ENCODE peak calls at places on chromosomes 4 and X, in nine cellular contexts. One of them, this sample, is unnamed.

GRCh38 chrX:76148753-76149152 is 24.1 kb upstream of the PBDC1 start:
- DNase-seq in astrocyte of the spinal cord: peak; percentile 62
- DNase-seq in NB4: peak; percentile 72
- DNase-seq in prostate gland: peak; percentile 5
- DNase-seq in stomach: no peak
- DNase-seq in aorta: peak; percentile 52
- DNase-seq in CD4-positive, alpha-beta memory T cell: peak; percentile 69
- DNase-seq in MG63: peak; percentile 2
- DNase-seq in AG10803: peak; percentile 25
- DNase-seq in this sample: no peak

GRCh38 chr4:158259955-158260575 is 49.8 kb downstream of the TMEM144 start:
- DNase-seq in astrocyte of the spinal cord: peak; percentile 58
- DNase-seq in NB4: peak; percentile 33
- DNase-seq in prostate gland: no peak
- DNase-seq in stomach: no peak
- DNase-seq in aorta: no peak
- DNase-seq in CD4-positive, alpha-beta memory T cell: no peak
- DNase-seq in MG63: no peak
- DNase-seq in AG10803: peak; percentile 18
- DNase-seq in this sample: no peak

GRCh38 chr4:18691431-18692200 is 670.1 kb upstream of the LCORL start:
- DNase-seq in astrocyte of the spinal cord: no peak
- DNase-seq in NB4: no peak
- DNase-seq in prostate gland: no peak
- DNase-seq in stomach: no peak
- DNase-seq in aorta: no peak
- DNase-seq in CD4-positive, alpha-beta memory T cell: no peak
- DNase-seq in MG63: no peak
- DNase-seq in AG10803: no peak
- DNase-seq in this sample: no peak

GRCh38 chr4:48557478-48557877 is 67.4 kb downstream of the ZAR1 start:
- DNase-seq in astrocyte of the spinal cord: no peak
- DNase-seq in NB4: peak; percentile 25
- DNase-seq in prostate gland: no peak
- DNase-seq in stomach: no peak
- DNase-seq in aorta: no peak
- DNase-seq in CD4-positive, alpha-beta memory T cell: no peak
- DNase-seq in MG63: no peak
- DNase-seq in AG10803: no peak
- DNase-seq in this sample: no peak

GRCh38 chr4:13912966-13913365 is 285.4 kb upstream of the BOD1L1 start:
- DNase-seq in astrocyte of the spinal cord: no peak
- DNase-seq in NB4: no peak
- DNase-seq in prostate gland: no peak
- DNase-seq in stomach: no peak
- DNase-seq in aorta: no peak
- DNase-seq in CD4-positive, alpha-beta memory T cell: no peak
- DNase-seq in MG63: no peak
- DNase-seq in AG10803: peak; percentile 79
- DNase-seq in this sample: no peak

GRCh38 chrX:145002776-145003175 is 244.5 kb upstream of the SPANXN1 start:
- DNase-seq in astrocyte of the spinal cord: peak; percentile 46
- DNase-seq in NB4: no peak
- DNase-seq in prostate gland: no peak
- DNase-seq in stomach: no peak
- DNase-seq in aorta: no peak
- DNase-seq in CD4-positive, alpha-beta memory T cell: no peak
- DNase-seq in MG63: no peak
- DNase-seq in AG10803: peak; percentile 3
- DNase-seq in this sample: peak; percentile 25

GRCh38 chrX:150902434-150903109 is 4.1 kb upstream of the CD99L2 start:
- DNase-seq in astrocyte of the spinal cord: no peak
- DNase-seq in NB4: no peak
- DNase-seq in prostate gland: no peak
- DNase-seq in stomach: no peak
- DNase-seq in aorta: no peak
- DNase-seq in CD4-positive, alpha-beta memory T cell: no peak
- DNase-seq in MG63: no peak
- DNase-seq in AG10803: no peak
- DNase-seq in this sample: no peak

GRCh38 chr4:135123632-135124031 is 922.0 kb upstream of the PABPC4L start:
- DNase-seq in astrocyte of the spinal cord: no peak
- DNase-seq in NB4: no peak
- DNase-seq in prostate gland: no peak
- DNase-seq in stomach: no peak
- DNase-seq in aorta: no peak
- DNase-seq in CD4-positive, alpha-beta memory T cell: no peak
- DNase-seq in MG63: no peak
- DNase-seq in AG10803: no peak
- DNase-seq in this sample: no peak

GRCh38 chr4:5460106-5460801 is 248.1 kb downstream of the EVC2 start:
- DNase-seq in astrocyte of the spinal cord: peak; percentile 18
- DNase-seq in NB4: peak; percentile 53
- DNase-seq in prostate gland: no peak
- DNase-seq in stomach: no peak
- DNase-seq in aorta: no peak
- DNase-seq in CD4-positive, alpha-beta memory T cell: no peak
- DNase-seq in MG63: no peak
- DNase-seq in AG10803: peak; percentile 21
- DNase-seq in this sample: no peak

GRCh38 chr4:115675721-115676120 is 562.3 kb upstream of the NDST4 start:
- DNase-seq in astrocyte of the spinal cord: peak; percentile 64
- DNase-seq in NB4: no peak
- DNase-seq in prostate gland: no peak
- DNase-seq in stomach: no peak
- DNase-seq in aorta: no peak
- DNase-seq in CD4-positive, alpha-beta memory T cell: no peak
- DNase-seq in MG63: no peak
- DNase-seq in AG10803: no peak
- DNase-seq in this sample: peak; percentile 50

GRCh38 chr4:174318829-174319764 is 35.4 kb downstream of the CEP44 start:
- DNase-seq in astrocyte of the spinal cord: peak; percentile 60
- DNase-seq in NB4: peak; percentile 48
- DNase-seq in prostate gland: no peak
- DNase-seq in stomach: no peak
- DNase-seq in aorta: no peak
- DNase-seq in CD4-positive, alpha-beta memory T cell: peak; percentile 26
- DNase-seq in MG63: peak; percentile 6
- DNase-seq in AG10803: peak; percentile 33
- DNase-seq in this sample: peak; percentile 47

DNA sequence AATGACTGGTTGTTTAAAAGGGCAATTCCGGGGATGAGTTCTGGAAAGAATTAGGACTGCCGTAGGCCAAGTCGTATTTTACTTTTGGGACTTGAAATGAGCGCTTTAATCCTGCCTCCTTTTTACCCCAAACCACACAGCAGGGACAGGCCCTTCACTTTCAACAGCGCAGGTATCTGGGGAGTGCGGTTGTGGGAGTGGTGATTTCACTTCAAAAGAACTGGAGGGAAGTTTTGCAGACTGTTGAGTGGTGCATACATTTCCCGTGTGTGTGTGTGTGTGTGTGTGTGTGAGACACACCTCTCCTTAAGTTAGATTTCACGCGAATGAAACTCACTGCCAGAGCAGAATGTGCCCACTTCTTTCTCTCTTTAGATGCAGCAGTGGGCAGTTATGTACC is 2.8 kb downstream of the NHS start:
- DNase-seq in astrocyte of the spinal cord: peak; percentile 12
- DNase-seq in NB4: no peak
- DNase-seq in prostate gland: no peak
- DNase-seq in stomach: no peak
- DNase-seq in aorta: no peak
- DNase-seq in CD4-positive, alpha-beta memory T cell: no peak
- DNase-seq in MG63: no peak
- DNase-seq in AG10803: no peak
- DNase-seq in this sample: no peak
- H3K4me3 ChIP-seq in astrocyte of the spinal cord: peak overlapping the region; percentile 65
- H3K4me3 ChIP-seq in NB4: no peak overlapping the region
- H3K4me3 ChIP-seq in prostate gland: peak overlapping the region; percentile 38
- H3K4me3 ChIP-seq in stomach: peak overlapping the region; percentile 58
- H3K4me3 ChIP-seq in aorta: peak overlapping the region; percentile 56
- H3K4me3 ChIP-seq in CD4-positive, alpha-beta memory T cell: no peak overlapping the region
- H3K4me3 ChIP-seq in MG63: no peak overlapping the region
- H3K4me3 ChIP-seq in AG10803: peak overlapping the region; percentile 74
- H3K4me3 ChIP-seq in this sample: no peak overlapping the region

DNA sequence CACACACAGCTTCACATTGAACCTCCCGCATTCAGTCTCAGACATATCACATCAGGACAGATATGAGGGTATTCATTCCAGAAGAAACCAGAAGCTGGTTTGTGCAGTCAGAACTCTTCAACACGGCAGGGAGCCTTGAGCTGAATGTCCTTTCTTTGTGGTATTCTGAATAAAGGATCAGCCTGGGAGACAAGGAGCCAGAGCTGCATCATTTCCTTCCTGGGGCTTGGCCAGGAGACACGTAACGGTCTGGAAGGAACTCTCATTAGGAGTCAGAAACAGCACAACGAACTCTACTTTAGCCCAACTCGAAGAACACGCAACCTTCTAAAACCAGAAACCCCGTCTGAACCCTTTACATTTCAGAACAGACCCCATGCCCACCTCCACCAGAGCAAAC is 46.4 kb downstream of the KDR start:
- DNase-seq in astrocyte of the spinal cord: peak; percentile 97
- DNase-seq in NB4: no peak
- DNase-seq in prostate gland: peak; percentile 6
- DNase-seq in stomach: no peak
- DNase-seq in aorta: peak; percentile 59
- DNase-seq in CD4-positive, alpha-beta memory T cell: no peak
- DNase-seq in MG63: peak; percentile 86
- DNase-seq in AG10803: peak; percentile 81
- DNase-seq in this sample: peak; percentile 54
- H3K4me3 ChIP-seq in astrocyte of the spinal cord: no peak overlapping the region
- H3K4me3 ChIP-seq in NB4: no peak overlapping the region
- H3K4me3 ChIP-seq in prostate gland: no peak overlapping the region
- H3K4me3 ChIP-seq in stomach: no peak overlapping the region
- H3K4me3 ChIP-seq in aorta: no peak overlapping the region
- H3K4me3 ChIP-seq in CD4-positive, alpha-beta memory T cell: no peak overlapping the region
- H3K4me3 ChIP-seq in MG63: peak overlapping the region; percentile 26
- H3K4me3 ChIP-seq in AG10803: peak overlapping the region; percentile 44
- H3K4me3 ChIP-seq in this sample: no peak overlapping the region

DNA sequence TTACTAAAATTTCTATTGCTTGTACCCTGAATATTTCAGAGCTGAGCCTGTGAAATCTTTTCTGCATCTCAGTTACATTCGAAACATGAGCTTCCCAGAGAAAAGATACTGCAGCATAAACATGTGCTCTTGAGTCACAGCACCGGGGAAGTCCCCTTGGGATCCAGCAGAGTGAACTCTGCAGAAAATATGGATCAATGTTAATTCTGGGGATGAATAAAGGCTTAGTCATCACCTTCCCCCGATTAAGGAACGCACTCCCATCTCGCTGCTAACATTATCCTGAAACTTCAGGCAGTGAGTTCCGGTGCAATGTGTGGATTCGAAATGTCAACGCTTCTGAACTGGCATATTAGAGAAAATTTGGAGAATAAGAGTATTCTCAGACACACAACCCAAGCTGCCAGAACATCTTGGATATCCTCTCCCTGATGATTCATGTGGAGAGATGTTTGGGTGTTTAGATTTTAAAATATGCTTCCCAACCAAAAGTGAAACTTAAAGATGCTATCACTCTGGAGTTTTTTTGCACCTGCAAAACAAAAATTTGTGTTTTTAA is 90.8 kb downstream of the IRF2 start:
- DNase-seq in astrocyte of the spinal cord: peak; percentile 92
- DNase-seq in NB4: no peak
- DNase-seq in prostate gland: peak; percentile 42
- DNase-seq in stomach: peak; percentile 45
- DNase-seq in aorta: peak; percentile 74
- DNase-seq in CD4-positive, alpha-beta memory T cell: no peak
- DNase-seq in MG63: peak; percentile 78
- DNase-seq in AG10803: peak; percentile 95
- DNase-seq in this sample: peak; percentile 93
- H3K4me3 ChIP-seq in astrocyte of the spinal cord: peak overlapping the region; percentile 35
- H3K4me3 ChIP-seq in NB4: peak overlapping the region; percentile 30
- H3K4me3 ChIP-seq in prostate gland: no peak overlapping the region
- H3K4me3 ChIP-seq in stomach: peak overlapping the region; percentile 20
- H3K4me3 ChIP-seq in aorta: peak overlapping the region; percentile 54
- H3K4me3 ChIP-seq in CD4-positive, alpha-beta memory T cell: peak overlapping the region; percentile 31
- H3K4me3 ChIP-seq in MG63: peak overlapping the region; percentile 35
- H3K4me3 ChIP-seq in AG10803: peak overlapping the region; percentile 52
- H3K4me3 ChIP-seq in this sample: peak overlapping the region; percentile 30

GRCh38 chr4:3464911-3465697 is 2.0 kb downstream of the DOK7 start:
- DNase-seq in astrocyte of the spinal cord: no peak
- DNase-seq in NB4: no peak
- DNase-seq in prostate gland: no peak
- DNase-seq in stomach: no peak
- DNase-seq in aorta: no peak
- DNase-seq in CD4-positive, alpha-beta memory T cell: no peak
- DNase-seq in MG63: no peak
- DNase-seq in AG10803: no peak
- DNase-seq in this sample: no peak
- H3K4me3 ChIP-seq in astrocyte of the spinal cord: no peak overlapping the region
- H3K4me3 ChIP-seq in NB4: no peak overlapping the region
- H3K4me3 ChIP-seq in prostate gland: no peak overlapping the region
- H3K4me3 ChIP-seq in stomach: no peak overlapping the region
- H3K4me3 ChIP-seq in aorta: no peak overlapping the region
- H3K4me3 ChIP-seq in CD4-positive, alpha-beta memory T cell: no peak overlapping the region
- H3K4me3 ChIP-seq in MG63: no peak overlapping the region
- H3K4me3 ChIP-seq in AG10803: no peak overlapping the region
- H3K4me3 ChIP-seq in this sample: peak overlapping the region; percentile 45

GRCh38 chr4:110982486-110982885 is 359.6 kb upstream of the PITX2 start:
- DNase-seq in astrocyte of the spinal cord: peak; percentile 6
- DNase-seq in NB4: no peak
- DNase-seq in prostate gland: no peak
- DNase-seq in stomach: no peak
- DNase-seq in aorta: no peak
- DNase-seq in CD4-positive, alpha-beta memory T cell: no peak
- DNase-seq in MG63: no peak
- DNase-seq in AG10803: peak; percentile 80
- DNase-seq in this sample: peak; percentile 16
- H3K4me3 ChIP-seq in astrocyte of the spinal cord: no peak overlapping the region
- H3K4me3 ChIP-seq in NB4: no peak overlapping the region
- H3K4me3 ChIP-seq in prostate gland: no peak overlapping the region
- H3K4me3 ChIP-seq in stomach: no peak overlapping the region
- H3K4me3 ChIP-seq in aorta: no peak overlapping the region
- H3K4me3 ChIP-seq in CD4-positive, alpha-beta memory T cell: no peak overlapping the region
- H3K4me3 ChIP-seq in MG63: no peak overlapping the region
- H3K4me3 ChIP-seq in AG10803: no peak overlapping the region
- H3K4me3 ChIP-seq in this sample: no peak overlapping the region

GRCh38 chr4:156968479-156968984 is 3.1 kb downstream of the PDGFC start:
- DNase-seq in astrocyte of the spinal cord: peak; percentile 90
- DNase-seq in NB4: peak; percentile 61
- DNase-seq in prostate gland: peak; percentile 55
- DNase-seq in stomach: peak; percentile 76
- DNase-seq in aorta: peak; percentile 77
- DNase-seq in CD4-positive, alpha-beta memory T cell: no peak
- DNase-seq in MG63: peak; percentile 43
- DNase-seq in AG10803: peak; percentile 92
- DNase-seq in this sample: peak; percentile 60
- H3K4me3 ChIP-seq in astrocyte of the spinal cord: peak overlapping the region; percentile 60
- H3K4me3 ChIP-seq in NB4: no peak overlapping the region
- H3K4me3 ChIP-seq in prostate gland: peak overlapping the region; percentile 65
- H3K4me3 ChIP-seq in stomach: peak overlapping the region; percentile 4
- H3K4me3 ChIP-seq in aorta: peak overlapping the region; percentile 33
- H3K4me3 ChIP-seq in CD4-positive, alpha-beta memory T cell: no peak overlapping the region
- H3K4me3 ChIP-seq in MG63: peak overlapping the region; percentile 75
- H3K4me3 ChIP-seq in AG10803: peak overlapping the region; percentile 91
- H3K4me3 ChIP-seq in this sample: peak overlapping the region; percentile 83